ENCODE peak calls at places on chromosomes 1 and 21, in five cellular contexts. E, C, Q, T and V are unnamed samples.

GRCh38 chr1:62311473-62311943 is 7.7 kb downstream of the KANK4 start:
- DNase-seq in Q (no peak), T (no peak), E (no peak), C (no peak), V (no peak)

GRCh38 chr1:23167353-23168078 is 1.1 kb downstream of the LUZP1 start:
- DNase-seq in E (peak), C (peak), Q (peak), T (peak), V (peak)

GRCh38 chr1:232726048-232726779 is 79.0 kb upstream of the MAP10 start:
- DNase-seq in Q (peak), T (no peak), E (peak), C (no peak), V (no peak)

GRCh38 chr1:232728507-232729263 is 76.5 kb upstream of the MAP10 start:
- DNase-seq in T (no peak), Q (peak), C (no peak), E (no peak), V (peak)

GRCh38 chr1:31666290-31666963 is 21.8 kb upstream of the PEF1 start:
- DNase-seq in T (peak), Q (no peak), C (no peak), E (no peak), V (no peak)

GRCh38 chr1:32351859-32352745 is 10.2 kb downstream of the FAM229A start:
- DNase-seq in C (peak), Q (peak), T (peak), E (no peak), V (peak)

GRCh38 chr1:40267767-40268187 is 9.7 kb downstream of the ZMPSTE24 start:
- DNase-seq in C (no peak), T (no peak), Q (peak), E (no peak), V (peak)

GRCh38 chr1:56074357-56074717 is 505.0 kb downstream of the PLPP3 start:
- DNase-seq in T (no peak), C (no peak), Q (no peak), E (no peak), V (no peak)

GRCh38 chr1:36164399-36164798 is 8.4 kb downstream of the MAP7D1 start:
- DNase-seq in T (no peak), C (no peak), E (no peak), Q (no peak), V (no peak)

GRCh38 chr21:42468511-42469131 is 27.4 kb downstream of the RSPH1 start:
- DNase-seq in Q (no peak), C (no peak), E (no peak), T (no peak), V (no peak)

GRCh38 chr1:61853545-61853944 is 111.3 kb downstream of the PATJ start:
- DNase-seq in T (no peak), C (no peak), Q (peak), E (no peak), V (peak)

GRCh38 chr1:207981976-207982375 is 71.1 kb upstream of the CD34 start:
- DNase-seq in E (peak), T (no peak), Q (no peak), C (no peak), V (peak)

GRCh38 chr1:107529511-107530149 is 388.8 kb downstream of the NTNG1 start:
- DNase-seq in Q (peak), C (no peak), T (no peak), E (peak), V (peak)

GRCh38 chr1:85801520-85801919 is 93.3 kb upstream of the ZNHIT6 start:
- DNase-seq in T (no peak), E (no peak), C (no peak), Q (peak), V (peak)

GRCh38 chr1:209583408-209583807 is at the start of gene CAMK1G:
- DNase-seq in C (no peak), T (no peak), Q (peak), E (peak), V (peak)

GRCh38 chr1:28508435-28508754 is 2.6 kb downstream of the RCC1 start:
- DNase-seq in Q (no peak), T (no peak), E (no peak), C (no peak), V (no peak)

GRCh38 chr1:27522860-27523665 is 33.1 kb upstream of the WASF2 start:
- DNase-seq in Q (peak), E (peak), C (peak), T (no peak), V (no peak)

GRCh38 chr21:15616864-15617574 is 112.8 kb upstream of the USP25 start:
- DNase-seq in Q (no peak), T (no peak), E (no peak), C (no peak), V (no peak)

GRCh38 chr1:93965888-93966287 is 56.7 kb upstream of the GCLM start:
- DNase-seq in E (no peak), Q (no peak), C (no peak), T (no peak), V (no peak)

GRCh38 chr21:46247699-46248460 is 19.3 kb upstream of the LSS start:
- DNase-seq in T (no peak), E (no peak), C (no peak), Q (no peak), V (no peak)

GRCh38 chr1:236761397-236762132 is 33.5 kb upstream of the MTR start:
- DNase-seq in E (no peak), T (no peak), Q (no peak), C (no peak), V (no peak)

GRCh38 chr1:39776886-39777683 is 5.9 kb upstream of the OXCT2 start:
- DNase-seq in C (no peak), E (no peak), T (no peak), Q (no peak), V (no peak)

GRCh38 chr1:164754088-164754600 is 195.2 kb downstream of the PBX1 start:
- DNase-seq in T (no peak), Q (peak), C (no peak), E (no peak), V (peak)

GRCh38 chr1:94901841-94902240 is 25.1 kb downstream of the CNN3 start:
- DNase-seq in C (no peak), Q (no peak), T (no peak), E (no peak), V (no peak)